ENCODE peak calls at places on chromosomes 7 and 10, in nine cellular contexts. One of them, this sample, is unnamed.

GRCh38 chr10:133167693-133168616 is 7.9 kb downstream of the KNDC1 start:
- DNase-seq in bronchial epithelial cell: no peak
- DNase-seq in mammary epithelial cell: no peak
- DNase-seq in fibroblast of the aortic adventitia: no peak
- DNase-seq in epithelial cell of esophagus: no peak
- DNase-seq in ovary: no peak
- DNase-seq in HFF-Myc: no peak
- DNase-seq in BJ: no peak
- DNase-seq in tibial nerve: no peak
- DNase-seq in this sample: no peak

GRCh38 chr10:103553743-103554487 is 60.4 kb downstream of the NEURL1 start:
- DNase-seq in bronchial epithelial cell: no peak
- DNase-seq in mammary epithelial cell: no peak
- DNase-seq in fibroblast of the aortic adventitia: no peak
- DNase-seq in ovary: no peak
- DNase-seq in HFF-Myc: no peak
- DNase-seq in epithelial cell of esophagus: no peak
- DNase-seq in BJ: no peak
- DNase-seq in tibial nerve: no peak
- DNase-seq in this sample: no peak

GRCh38 chr7:45867471-45867870 is 5.4 kb downstream of the CCDC201 start:
- DNase-seq in HFF-Myc: no peak
- DNase-seq in fibroblast of the aortic adventitia: no peak
- DNase-seq in BJ: no peak
- DNase-seq in mammary epithelial cell: no peak
- DNase-seq in ovary: no peak
- DNase-seq in tibial nerve: no peak
- DNase-seq in epithelial cell of esophagus: no peak
- DNase-seq in bronchial epithelial cell: no peak
- DNase-seq in this sample: no peak

GRCh38 chr10:62020362-62020730 is 118.8 kb downstream of the ARID5B start:
- DNase-seq in BJ: no peak
- DNase-seq in epithelial cell of esophagus: no peak
- DNase-seq in fibroblast of the aortic adventitia: no peak
- DNase-seq in ovary: no peak
- DNase-seq in bronchial epithelial cell: no peak
- DNase-seq in mammary epithelial cell: no peak
- DNase-seq in tibial nerve: no peak
- DNase-seq in HFF-Myc: no peak
- DNase-seq in this sample: no peak

GRCh38 chr7:122887198-122887597 is 938 bp upstream of the CADPS2 start:
- DNase-seq in HFF-Myc: no peak
- DNase-seq in BJ: no peak
- DNase-seq in mammary epithelial cell: peak; percentile 59
- DNase-seq in tibial nerve: peak; percentile 55
- DNase-seq in fibroblast of the aortic adventitia: peak; percentile 65
- DNase-seq in bronchial epithelial cell: peak; percentile 62
- DNase-seq in ovary: peak; percentile 54
- DNase-seq in epithelial cell of esophagus: peak; percentile 58
- DNase-seq in this sample: peak; percentile 49

GRCh38 chr10:94315975-94316464 is 46.7 kb downstream of the NOC3L start:
- DNase-seq in BJ: no peak
- DNase-seq in HFF-Myc: no peak
- DNase-seq in mammary epithelial cell: no peak
- DNase-seq in ovary: no peak
- DNase-seq in fibroblast of the aortic adventitia: peak; percentile 92
- DNase-seq in bronchial epithelial cell: no peak
- DNase-seq in epithelial cell of esophagus: no peak
- DNase-seq in tibial nerve: no peak
- DNase-seq in this sample: no peak

GRCh38 chr7:979886-980571 is 3.0 kb upstream of the CYP2W1 start:
- DNase-seq in bronchial epithelial cell: no peak
- DNase-seq in mammary epithelial cell: no peak
- DNase-seq in tibial nerve: no peak
- DNase-seq in BJ: no peak
- DNase-seq in fibroblast of the aortic adventitia: peak; percentile 16
- DNase-seq in epithelial cell of esophagus: peak; percentile 27
- DNase-seq in HFF-Myc: no peak
- DNase-seq in ovary: no peak
- DNase-seq in this sample: peak; percentile 44

GRCh38 chr10:94219829-94220228 is 142.9 kb downstream of the NOC3L start:
- DNase-seq in fibroblast of the aortic adventitia: peak; percentile 39
- DNase-seq in tibial nerve: no peak
- DNase-seq in bronchial epithelial cell: no peak
- DNase-seq in mammary epithelial cell: no peak
- DNase-seq in BJ: no peak
- DNase-seq in HFF-Myc: no peak
- DNase-seq in epithelial cell of esophagus: no peak
- DNase-seq in ovary: no peak
- DNase-seq in this sample: no peak

GRCh38 chr10:84613336-84614021 is 285.1 kb downstream of the CCSER2 start:
- DNase-seq in epithelial cell of esophagus: peak; percentile 86
- DNase-seq in tibial nerve: no peak
- DNase-seq in ovary: no peak
- DNase-seq in HFF-Myc: no peak
- DNase-seq in fibroblast of the aortic adventitia: peak; percentile 2
- DNase-seq in mammary epithelial cell: peak; percentile 51
- DNase-seq in bronchial epithelial cell: peak; percentile 77
- DNase-seq in BJ: no peak
- DNase-seq in this sample: no peak

GRCh38 chr7:87159538-87159937 is 7.3 kb downstream of the DMTF1 start:
- DNase-seq in ovary: no peak
- DNase-seq in HFF-Myc: no peak
- DNase-seq in mammary epithelial cell: no peak
- DNase-seq in fibroblast of the aortic adventitia: no peak
- DNase-seq in bronchial epithelial cell: no peak
- DNase-seq in BJ: no peak
- DNase-seq in tibial nerve: no peak
- DNase-seq in epithelial cell of esophagus: no peak
- DNase-seq in this sample: no peak

GRCh38 chr10:103415581-103415980 is 19.2 kb downstream of the PDCD11 start:
- DNase-seq in BJ: no peak
- DNase-seq in ovary: no peak
- DNase-seq in HFF-Myc: no peak
- DNase-seq in tibial nerve: no peak
- DNase-seq in bronchial epithelial cell: no peak
- DNase-seq in epithelial cell of esophagus: no peak
- DNase-seq in fibroblast of the aortic adventitia: no peak
- DNase-seq in mammary epithelial cell: no peak
- DNase-seq in this sample: no peak

GRCh38 chr10:114402233-114402632 is 2.1 kb downstream of the AFAP1L2 start:
- DNase-seq in HFF-Myc: no peak
- DNase-seq in epithelial cell of esophagus: peak; percentile 23
- DNase-seq in bronchial epithelial cell: no peak
- DNase-seq in ovary: no peak
- DNase-seq in BJ: no peak
- DNase-seq in mammary epithelial cell: peak; percentile 59
- DNase-seq in tibial nerve: no peak
- DNase-seq in fibroblast of the aortic adventitia: no peak
- DNase-seq in this sample: no peak

GRCh38 chr10:114404171-114405010 is at the start of gene AFAP1L2:
- DNase-seq in tibial nerve: no peak
- DNase-seq in epithelial cell of esophagus: peak; percentile 47
- DNase-seq in mammary epithelial cell: peak; percentile 78
- DNase-seq in bronchial epithelial cell: peak; percentile 29
- DNase-seq in HFF-Myc: no peak
- DNase-seq in fibroblast of the aortic adventitia: no peak
- DNase-seq in ovary: peak; percentile 66
- DNase-seq in BJ: no peak
- DNase-seq in this sample: no peak

GRCh38 chr10:114405011-114405350 is 679 bp upstream of the AFAP1L2 start:
- DNase-seq in mammary epithelial cell: peak; percentile 74
- DNase-seq in epithelial cell of esophagus: peak; percentile 39
- DNase-seq in ovary: no peak
- DNase-seq in BJ: no peak
- DNase-seq in fibroblast of the aortic adventitia: no peak
- DNase-seq in tibial nerve: no peak
- DNase-seq in HFF-Myc: no peak
- DNase-seq in bronchial epithelial cell: peak; percentile 34
- DNase-seq in this sample: no peak

GRCh38 chr10:114402871-114403544 is 1.3 kb downstream of the AFAP1L2 start:
- DNase-seq in mammary epithelial cell: peak; percentile 56
- DNase-seq in HFF-Myc: no peak
- DNase-seq in ovary: no peak
- DNase-seq in tibial nerve: no peak
- DNase-seq in bronchial epithelial cell: no peak
- DNase-seq in epithelial cell of esophagus: peak; percentile 39
- DNase-seq in fibroblast of the aortic adventitia: no peak
- DNase-seq in BJ: no peak
- DNase-seq in this sample: no peak

GRCh38 chr10:114403545-114404161 is 649 bp downstream of the AFAP1L2 start:
- DNase-seq in fibroblast of the aortic adventitia: no peak
- DNase-seq in ovary: peak; percentile 68
- DNase-seq in mammary epithelial cell: peak; percentile 71
- DNase-seq in bronchial epithelial cell: no peak
- DNase-seq in HFF-Myc: no peak
- DNase-seq in BJ: no peak
- DNase-seq in tibial nerve: no peak
- DNase-seq in epithelial cell of esophagus: peak; percentile 46
- DNase-seq in this sample: no peak
- H3K4me3 ChIP-seq in fibroblast of the aortic adventitia: no peak overlapping the region
- H3K4me3 ChIP-seq in ovary: peak overlapping the region; percentile 57
- H3K4me3 ChIP-seq in mammary epithelial cell: peak overlapping the region; percentile 83
- H3K4me3 ChIP-seq in bronchial epithelial cell: peak overlapping the region; percentile 55
- H3K4me3 ChIP-seq in HFF-Myc: peak overlapping the region; percentile 26
- H3K4me3 ChIP-seq in BJ: no peak overlapping the region
- H3K4me3 ChIP-seq in tibial nerve: peak overlapping the region; percentile 90
- H3K4me3 ChIP-seq in epithelial cell of esophagus: peak overlapping the region; percentile 61
- H3K4me3 ChIP-seq in this sample: peak overlapping the region; percentile 78

GRCh38 chr7:21253740-21254687 is 173.9 kb upstream of the SP4 start:
- DNase-seq in HFF-Myc: peak; percentile 3
- DNase-seq in epithelial cell of esophagus: peak; percentile 69
- DNase-seq in tibial nerve: peak; percentile 52
- DNase-seq in bronchial epithelial cell: peak; percentile 65
- DNase-seq in ovary: no peak
- DNase-seq in BJ: no peak
- DNase-seq in mammary epithelial cell: peak; percentile 52
- DNase-seq in fibroblast of the aortic adventitia: peak; percentile 37
- DNase-seq in this sample: peak; percentile 41
- TF ChIP-seq CTCF in HFF-Myc: peak; percentile 54
- TF ChIP-seq CTCF in epithelial cell of esophagus: peak; percentile 86
- TF ChIP-seq CTCF in tibial nerve: no peak
- TF ChIP-seq CTCF in bronchial epithelial cell: peak; percentile 64
- TF ChIP-seq CTCF in ovary: no peak
- TF ChIP-seq CTCF in BJ: peak; percentile 63
- TF ChIP-seq CTCF in mammary epithelial cell: peak; percentile 83
- TF ChIP-seq CTCF in fibroblast of the aortic adventitia: peak; percentile 61
- TF ChIP-seq CTCF in this sample: peak; percentile 87

DNA sequence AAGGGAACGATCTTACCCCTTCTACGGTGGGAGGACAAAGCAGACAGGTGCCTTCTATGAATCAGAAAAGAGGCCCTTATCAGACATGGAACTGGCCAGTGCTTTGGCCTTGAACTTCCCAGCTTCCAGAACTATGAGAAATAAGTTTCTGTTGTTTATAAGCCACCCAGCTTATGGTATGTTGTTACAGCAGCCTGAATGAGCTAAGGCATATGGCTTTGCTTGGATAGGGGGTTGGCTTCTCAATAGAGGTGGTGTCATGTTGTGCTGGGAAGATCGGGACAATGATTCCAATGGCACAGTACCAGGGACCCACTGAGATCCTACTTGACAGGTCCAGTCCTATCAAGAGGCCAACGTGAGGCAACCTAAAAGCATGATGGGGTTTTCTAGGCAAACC is 183.4 kb upstream of the BMPER start:
- DNase-seq in mammary epithelial cell: no peak
- DNase-seq in fibroblast of the aortic adventitia: no peak
- DNase-seq in tibial nerve: no peak
- DNase-seq in BJ: no peak
- DNase-seq in epithelial cell of esophagus: no peak
- DNase-seq in ovary: no peak
- DNase-seq in bronchial epithelial cell: no peak
- DNase-seq in HFF-Myc: no peak
- DNase-seq in this sample: no peak
- H3K4me3 ChIP-seq in mammary epithelial cell: no peak overlapping the region
- H3K4me3 ChIP-seq in fibroblast of the aortic adventitia: no peak overlapping the region
- H3K4me3 ChIP-seq in tibial nerve: no peak overlapping the region
- H3K4me3 ChIP-seq in BJ: no peak overlapping the region
- H3K4me3 ChIP-seq in epithelial cell of esophagus: no peak overlapping the region
- H3K4me3 ChIP-seq in ovary: no peak overlapping the region
- H3K4me3 ChIP-seq in bronchial epithelial cell: no peak overlapping the region
- H3K4me3 ChIP-seq in HFF-Myc: no peak overlapping the region
- H3K4me3 ChIP-seq in this sample: no peak overlapping the region

GRCh38 chr10:1022413-1022812 is 3.2 kb downstream of the IDI2 start:
- DNase-seq in HFF-Myc: no peak
- DNase-seq in ovary: no peak
- DNase-seq in mammary epithelial cell: no peak
- DNase-seq in fibroblast of the aortic adventitia: no peak
- DNase-seq in BJ: no peak
- DNase-seq in tibial nerve: no peak
- DNase-seq in bronchial epithelial cell: no peak
- DNase-seq in epithelial cell of esophagus: no peak
- DNase-seq in this sample: no peak
- TF ChIP-seq CTCF in HFF-Myc: no peak
- TF ChIP-seq CTCF in ovary: no peak
- TF ChIP-seq CTCF in mammary epithelial cell: no peak
- TF ChIP-seq CTCF in fibroblast of the aortic adventitia: no peak
- TF ChIP-seq CTCF in BJ: no peak
- TF ChIP-seq CTCF in tibial nerve: no peak
- TF ChIP-seq CTCF in bronchial epithelial cell: no peak
- TF ChIP-seq CTCF in epithelial cell of esophagus: no peak
- TF ChIP-seq CTCF in this sample: no peak

GRCh38 chr7:114943953-114944741 is 22.3 kb downstream of the MDFIC start:
- DNase-seq in BJ: no peak
- DNase-seq in ovary: no peak
- DNase-seq in fibroblast of the aortic adventitia: no peak
- DNase-seq in epithelial cell of esophagus: no peak
- DNase-seq in bronchial epithelial cell: no peak
- DNase-seq in HFF-Myc: no peak
- DNase-seq in mammary epithelial cell: no peak
- DNase-seq in tibial nerve: no peak
- DNase-seq in this sample: no peak
- H3K4me3 ChIP-seq in BJ: no peak overlapping the region
- H3K4me3 ChIP-seq in ovary: no peak overlapping the region
- H3K4me3 ChIP-seq in fibroblast of the aortic adventitia: peak overlapping the region; percentile 55
- H3K4me3 ChIP-seq in epithelial cell of esophagus: no peak overlapping the region
- H3K4me3 ChIP-seq in bronchial epithelial cell: no peak overlapping the region
- H3K4me3 ChIP-seq in HFF-Myc: no peak overlapping the region
- H3K4me3 ChIP-seq in mammary epithelial cell: no peak overlapping the region
- H3K4me3 ChIP-seq in tibial nerve: no peak overlapping the region
- H3K4me3 ChIP-seq in this sample: no peak overlapping the region

DNA sequence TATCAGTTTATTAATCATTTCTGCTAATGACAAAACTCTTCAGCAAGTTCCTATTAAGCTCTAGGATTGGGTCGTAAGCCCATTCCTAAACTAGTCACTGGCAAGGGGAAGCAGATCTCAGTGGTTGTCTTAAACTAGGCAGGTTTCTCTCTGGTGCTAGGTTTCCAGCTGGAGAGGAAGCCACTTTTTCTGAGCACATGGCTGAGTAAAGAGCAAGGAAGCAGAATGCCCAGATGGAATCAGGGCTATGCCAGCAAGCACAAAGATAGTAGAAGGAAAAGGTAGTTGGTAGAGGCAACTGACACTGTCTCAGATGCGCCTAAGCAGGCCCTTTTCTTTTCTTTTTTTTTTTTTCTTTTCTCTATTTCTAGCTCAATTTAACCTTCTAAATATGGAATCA is 224.9 kb downstream of the EXOC4 start:
- DNase-seq in ovary: no peak
- DNase-seq in BJ: no peak
- DNase-seq in fibroblast of the aortic adventitia: no peak
- DNase-seq in mammary epithelial cell: no peak
- DNase-seq in tibial nerve: no peak
- DNase-seq in HFF-Myc: no peak
- DNase-seq in epithelial cell of esophagus: no peak
- DNase-seq in bronchial epithelial cell: no peak
- DNase-seq in this sample: no peak
- TF ChIP-seq CTCF in ovary: no peak
- TF ChIP-seq CTCF in BJ: no peak
- TF ChIP-seq CTCF in fibroblast of the aortic adventitia: no peak
- TF ChIP-seq CTCF in mammary epithelial cell: no peak
- TF ChIP-seq CTCF in tibial nerve: no peak
- TF ChIP-seq CTCF in HFF-Myc: no peak
- TF ChIP-seq CTCF in epithelial cell of esophagus: no peak
- TF ChIP-seq CTCF in bronchial epithelial cell: no peak
- TF ChIP-seq CTCF in this sample: no peak

GRCh38 chr10:72611783-72612182 is 14.1 kb downstream of the MICU1 start:
- DNase-seq in tibial nerve: no peak
- DNase-seq in ovary: no peak
- DNase-seq in fibroblast of the aortic adventitia: peak; percentile 50
- DNase-seq in bronchial epithelial cell: no peak
- DNase-seq in BJ: no peak
- DNase-seq in HFF-Myc: no peak
- DNase-seq in mammary epithelial cell: no peak
- DNase-seq in epithelial cell of esophagus: no peak
- DNase-seq in this sample: no peak
- H3K4me3 ChIP-seq in tibial nerve: no peak overlapping the region
- H3K4me3 ChIP-seq in ovary: no peak overlapping the region
- H3K4me3 ChIP-seq in fibroblast of the aortic adventitia: peak overlapping the region; percentile 23
- H3K4me3 ChIP-seq in bronchial epithelial cell: no peak overlapping the region
- H3K4me3 ChIP-seq in BJ: no peak overlapping the region
- H3K4me3 ChIP-seq in HFF-Myc: no peak overlapping the region
- H3K4me3 ChIP-seq in mammary epithelial cell: no peak overlapping the region
- H3K4me3 ChIP-seq in epithelial cell of esophagus: no peak overlapping the region
- H3K4me3 ChIP-seq in this sample: no peak overlapping the region

This sample was measured in kidney epithelial cell.